ENCODE peak calls at places on chromosomes 16 and 17, in seven cellular contexts. One of them, this sample, is unnamed.

GRCh38 chr17:49390548-49391324 is 23.9 kb downstream of the PHB1 start:
- DNase-seq in transverse colon: peak
- DNase-seq in mesendoderm: no peak
- DNase-seq in small intestine: peak
- DNase-seq in dorsolateral prefrontal cortex: no peak
- DNase-seq in PC-3: no peak
- DNase-seq in ovary: no peak
- DNase-seq in this sample: no peak

GRCh38 chr16:72988568-72988967 is 59.4 kb downstream of the ZFHX3 start:
- DNase-seq in small intestine: no peak
- DNase-seq in dorsolateral prefrontal cortex: no peak
- DNase-seq in mesendoderm: no peak
- DNase-seq in ovary: no peak
- DNase-seq in transverse colon: no peak
- DNase-seq in PC-3: no peak
- DNase-seq in this sample: no peak

GRCh38 chr17:75914643-75915265 is 10.1 kb upstream of the MRPL38 start:
- DNase-seq in dorsolateral prefrontal cortex: no peak
- DNase-seq in ovary: no peak
- DNase-seq in small intestine: no peak
- DNase-seq in transverse colon: no peak
- DNase-seq in mesendoderm: no peak
- DNase-seq in PC-3: no peak
- DNase-seq in this sample: no peak

GRCh38 chr16:49857423-49858181 is 1.7 kb upstream of the ZNF423 start:
- DNase-seq in small intestine: peak
- DNase-seq in mesendoderm: peak
- DNase-seq in ovary: peak
- DNase-seq in dorsolateral prefrontal cortex: no peak
- DNase-seq in PC-3: peak
- DNase-seq in transverse colon: peak
- DNase-seq in this sample: peak

GRCh38 chr17:45150911-45151809 is 2.9 kb downstream of the HEXIM1 start:
- DNase-seq in mesendoderm: no peak
- DNase-seq in small intestine: no peak
- DNase-seq in ovary: no peak
- DNase-seq in transverse colon: no peak
- DNase-seq in dorsolateral prefrontal cortex: no peak
- DNase-seq in PC-3: no peak
- DNase-seq in this sample: peak

GRCh38 chr17:78128616-78129384 is at the start of gene TMC6:
- DNase-seq in small intestine: peak
- DNase-seq in dorsolateral prefrontal cortex: no peak
- DNase-seq in PC-3: peak
- DNase-seq in ovary: no peak
- DNase-seq in mesendoderm: peak
- DNase-seq in transverse colon: peak
- DNase-seq in this sample: no peak

GRCh38 chr16:54098247-54098646 is 188.3 kb downstream of the IRX3 start:
- DNase-seq in transverse colon: no peak
- DNase-seq in mesendoderm: peak
- DNase-seq in PC-3: no peak
- DNase-seq in dorsolateral prefrontal cortex: no peak
- DNase-seq in ovary: no peak
- DNase-seq in small intestine: no peak
- DNase-seq in this sample: no peak

GRCh38 chr16:56936950-56937349 is 5.0 kb downstream of the HERPUD1 start:
- DNase-seq in ovary: no peak
- DNase-seq in PC-3: no peak
- DNase-seq in small intestine: no peak
- DNase-seq in dorsolateral prefrontal cortex: no peak
- DNase-seq in transverse colon: no peak
- DNase-seq in mesendoderm: no peak
- DNase-seq in this sample: no peak

GRCh38 chr17:38748329-38749221 is at the start of gene PCGF2:
- DNase-seq in PC-3: peak
- DNase-seq in transverse colon: peak
- DNase-seq in ovary: peak
- DNase-seq in small intestine: peak
- DNase-seq in dorsolateral prefrontal cortex: peak
- DNase-seq in mesendoderm: peak
- DNase-seq in this sample: peak

GRCh38 chr17:77443743-77444260 is 303.0 kb downstream of the SEC14L1 start:
- DNase-seq in PC-3: no peak
- DNase-seq in ovary: no peak
- DNase-seq in small intestine: no peak
- DNase-seq in mesendoderm: no peak
- DNase-seq in dorsolateral prefrontal cortex: no peak
- DNase-seq in transverse colon: no peak
- DNase-seq in this sample: no peak

GRCh38 chr17:2691069-2691871 is 20.3 kb downstream of the CLUH start:
- DNase-seq in small intestine: no peak
- DNase-seq in mesendoderm: no peak
- DNase-seq in ovary: no peak
- DNase-seq in dorsolateral prefrontal cortex: no peak
- DNase-seq in PC-3: no peak
- DNase-seq in transverse colon: no peak
- DNase-seq in this sample: peak

GRCh38 chr17:9644910-9645751 is at the start of gene USP43:
- DNase-seq in transverse colon: peak
- DNase-seq in ovary: no peak
- DNase-seq in dorsolateral prefrontal cortex: no peak
- DNase-seq in PC-3: peak
- DNase-seq in mesendoderm: peak
- DNase-seq in small intestine: peak
- DNase-seq in this sample: peak

GRCh38 chr17:71440513-71440912 is 680.3 kb upstream of the SOX9 start:
- DNase-seq in dorsolateral prefrontal cortex: no peak
- DNase-seq in PC-3: peak
- DNase-seq in transverse colon: no peak
- DNase-seq in mesendoderm: no peak
- DNase-seq in small intestine: no peak
- DNase-seq in ovary: no peak
- DNase-seq in this sample: no peak

GRCh38 chr17:79946352-79947231 is 89.1 kb downstream of the TBC1D16 start:
- DNase-seq in mesendoderm: no peak
- DNase-seq in small intestine: no peak
- DNase-seq in dorsolateral prefrontal cortex: no peak
- DNase-seq in transverse colon: no peak
- DNase-seq in PC-3: no peak
- DNase-seq in ovary: no peak
- DNase-seq in this sample: peak

GRCh38 chr16:85639529-85640253 is 26.6 kb downstream of the GSE1 start:
- DNase-seq in small intestine: peak
- DNase-seq in transverse colon: no peak
- DNase-seq in ovary: no peak
- DNase-seq in dorsolateral prefrontal cortex: peak
- DNase-seq in mesendoderm: no peak
- DNase-seq in PC-3: no peak
- DNase-seq in this sample: no peak

GRCh38 chr17:68328676-68329075 is 37.4 kb downstream of the ARSG start:
- DNase-seq in small intestine: no peak
- DNase-seq in ovary: no peak
- DNase-seq in dorsolateral prefrontal cortex: no peak
- DNase-seq in transverse colon: no peak
- DNase-seq in PC-3: peak
- DNase-seq in mesendoderm: peak
- DNase-seq in this sample: no peak

GRCh38 chr16:69513180-69513966 is 52.4 kb upstream of the NFAT5 start:
- DNase-seq in ovary: no peak
- DNase-seq in small intestine: no peak
- DNase-seq in dorsolateral prefrontal cortex: no peak
- DNase-seq in PC-3: peak
- DNase-seq in mesendoderm: peak
- DNase-seq in transverse colon: no peak
- DNase-seq in this sample: peak

GRCh38 chr17:4635823-4636375 is 5.6 kb downstream of the ALOX15 start:
- DNase-seq in transverse colon: peak
- DNase-seq in dorsolateral prefrontal cortex: peak
- DNase-seq in mesendoderm: no peak
- DNase-seq in small intestine: no peak
- DNase-seq in ovary: peak
- DNase-seq in PC-3: no peak
- DNase-seq in this sample: no peak

GRCh38 chr17:74451557-74451956 is 14.9 kb upstream of the CD300A start:
- DNase-seq in dorsolateral prefrontal cortex: no peak
- DNase-seq in mesendoderm: no peak
- DNase-seq in ovary: no peak
- DNase-seq in transverse colon: no peak
- DNase-seq in small intestine: no peak
- DNase-seq in PC-3: no peak
- DNase-seq in this sample: no peak

GRCh38 chr17:74449306-74449705 is 17.1 kb upstream of the CD300A start:
- DNase-seq in small intestine: no peak
- DNase-seq in mesendoderm: no peak
- DNase-seq in ovary: peak
- DNase-seq in transverse colon: no peak
- DNase-seq in PC-3: no peak
- DNase-seq in dorsolateral prefrontal cortex: no peak
- DNase-seq in this sample: no peak

GRCh38 chr17:74450925-74451403 is 15.5 kb upstream of the CD300A start:
- DNase-seq in mesendoderm: no peak
- DNase-seq in transverse colon: no peak
- DNase-seq in PC-3: no peak
- DNase-seq in small intestine: no peak
- DNase-seq in ovary: no peak
- DNase-seq in dorsolateral prefrontal cortex: no peak
- DNase-seq in this sample: no peak

GRCh38 chr17:74449773-74450172 is 16.7 kb upstream of the CD300A start:
- DNase-seq in transverse colon: no peak
- DNase-seq in dorsolateral prefrontal cortex: no peak
- DNase-seq in small intestine: no peak
- DNase-seq in PC-3: no peak
- DNase-seq in ovary: no peak
- DNase-seq in mesendoderm: no peak
- DNase-seq in this sample: no peak

GRCh38 chr17:74450231-74450630 is 16.2 kb upstream of the CD300A start:
- DNase-seq in ovary: no peak
- DNase-seq in mesendoderm: no peak
- DNase-seq in PC-3: no peak
- DNase-seq in dorsolateral prefrontal cortex: no peak
- DNase-seq in transverse colon: no peak
- DNase-seq in small intestine: no peak
- DNase-seq in this sample: no peak
- H3K27ac ChIP-seq in ovary: peak
- H3K27ac ChIP-seq in mesendoderm: no peak
- H3K27ac ChIP-seq in PC-3: no peak
- H3K27ac ChIP-seq in dorsolateral prefrontal cortex: peak
- H3K27ac ChIP-seq in transverse colon: no peak
- H3K27ac ChIP-seq in small intestine: no peak
- H3K27ac ChIP-seq in this sample: no peak

GRCh38 chr16:8963825-8964441 is at the start of gene USP7:
- DNase-seq in transverse colon: peak
- DNase-seq in ovary: peak
- DNase-seq in PC-3: peak
- DNase-seq in dorsolateral prefrontal cortex: peak
- DNase-seq in small intestine: peak
- DNase-seq in mesendoderm: peak
- DNase-seq in this sample: peak
- H3K27ac ChIP-seq in transverse colon: peak
- H3K27ac ChIP-seq in ovary: peak
- H3K27ac ChIP-seq in PC-3: no peak
- H3K27ac ChIP-seq in dorsolateral prefrontal cortex: peak
- H3K27ac ChIP-seq in small intestine: peak
- H3K27ac ChIP-seq in mesendoderm: peak
- H3K27ac ChIP-seq in this sample: no peak

DNA sequence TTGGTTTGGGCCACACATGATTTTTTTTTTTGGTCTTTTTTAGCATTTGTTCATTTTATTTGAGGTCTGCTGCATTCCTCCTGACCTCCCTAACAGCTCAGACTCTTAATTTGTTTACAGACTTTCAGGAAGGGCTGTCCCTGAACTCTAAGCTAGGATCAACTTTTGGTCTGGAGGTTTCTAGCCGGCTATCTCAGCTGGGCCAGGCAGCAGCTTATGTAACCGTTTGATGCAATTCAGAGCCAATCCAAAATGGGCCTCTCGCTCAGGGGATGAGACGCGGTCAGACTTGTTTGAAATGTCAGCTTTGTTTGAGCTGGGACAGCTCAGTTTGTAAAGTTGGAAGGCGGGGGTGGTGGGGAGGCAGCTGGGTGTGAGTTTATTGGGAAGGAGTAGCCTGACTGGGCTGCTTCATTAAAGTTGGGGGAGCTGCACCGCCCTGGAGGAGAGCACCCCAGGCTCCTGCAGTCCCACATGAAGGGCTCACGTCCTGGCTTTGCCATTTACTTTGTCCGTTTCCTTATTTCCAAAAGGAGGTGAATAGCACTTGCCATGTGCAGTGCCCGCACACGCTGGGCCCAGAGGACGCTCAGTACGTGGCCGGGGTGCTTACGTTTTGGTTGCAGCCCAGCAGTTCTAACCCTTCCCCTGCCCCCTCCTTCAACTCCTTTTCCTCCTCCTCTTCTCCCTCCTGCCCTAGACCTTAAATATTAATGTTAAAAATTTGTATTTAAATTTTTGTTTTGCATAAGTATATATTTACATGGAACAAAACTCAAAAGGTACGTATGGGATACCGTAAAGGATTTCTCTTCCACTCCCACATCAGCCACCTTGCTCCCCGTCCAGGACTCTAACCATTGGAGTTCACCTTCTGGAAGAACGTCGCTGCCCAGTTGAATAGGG is 121.2 kb downstream of the SNX29 start:
- DNase-seq in transverse colon: peak
- DNase-seq in mesendoderm: peak
- DNase-seq in dorsolateral prefrontal cortex: peak
- DNase-seq in small intestine: no peak
- DNase-seq in ovary: peak
- DNase-seq in PC-3: peak
- DNase-seq in this sample: peak
- H3K27ac ChIP-seq in transverse colon: peak
- H3K27ac ChIP-seq in mesendoderm: no peak
- H3K27ac ChIP-seq in dorsolateral prefrontal cortex: peak
- H3K27ac ChIP-seq in small intestine: no peak
- H3K27ac ChIP-seq in ovary: peak
- H3K27ac ChIP-seq in PC-3: no peak
- H3K27ac ChIP-seq in this sample: peak

DNA sequence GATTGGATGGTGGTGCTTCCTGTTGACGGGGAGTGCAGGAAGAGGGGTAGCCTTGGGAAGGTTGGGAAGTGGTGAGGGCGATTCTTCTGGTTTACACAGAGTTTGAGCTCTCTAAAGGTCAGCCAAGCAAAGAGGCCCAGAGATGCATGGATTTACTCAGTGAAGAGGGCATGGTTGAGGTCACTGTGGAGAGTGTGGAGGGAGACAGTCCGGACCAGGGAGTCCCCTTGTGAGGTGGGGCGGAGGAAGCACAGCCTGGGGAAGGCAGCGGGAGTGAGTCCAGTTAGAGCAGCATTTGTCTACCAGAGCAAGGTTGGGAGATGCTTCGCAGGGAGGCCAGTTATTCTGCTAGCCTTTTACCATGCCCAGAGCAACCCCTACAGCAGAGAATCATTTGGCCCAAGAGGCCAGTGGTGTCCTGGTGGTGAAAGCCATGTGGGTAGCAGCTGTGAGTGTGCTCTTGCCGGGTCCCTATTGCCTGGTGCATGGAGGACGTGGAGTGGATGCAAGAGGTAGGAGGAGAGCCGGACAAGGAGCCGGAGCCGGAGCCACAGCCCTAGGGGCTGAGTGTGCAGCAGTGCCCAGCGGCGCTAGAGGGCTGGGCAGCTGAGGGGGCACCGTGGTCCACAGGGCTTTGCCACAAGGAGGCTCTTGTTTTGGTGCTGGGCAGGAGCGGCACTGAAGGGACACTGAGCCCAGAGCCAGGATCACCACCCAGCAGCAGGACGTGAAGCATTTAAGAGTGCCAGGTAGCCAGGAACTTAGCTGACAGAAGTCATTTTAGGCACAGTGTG is 27.7 kb downstream of the PRMT7 start:
- DNase-seq in mesendoderm: no peak
- DNase-seq in dorsolateral prefrontal cortex: no peak
- DNase-seq in transverse colon: no peak
- DNase-seq in PC-3: no peak
- DNase-seq in ovary: no peak
- DNase-seq in small intestine: no peak
- DNase-seq in this sample: no peak
- H3K27ac ChIP-seq in mesendoderm: no peak
- H3K27ac ChIP-seq in dorsolateral prefrontal cortex: no peak
- H3K27ac ChIP-seq in transverse colon: no peak
- H3K27ac ChIP-seq in PC-3: no peak
- H3K27ac ChIP-seq in ovary: no peak
- H3K27ac ChIP-seq in small intestine: no peak
- H3K27ac ChIP-seq in this sample: no peak

This sample was measured in SJSA1.